ENCODE peak calls at places on chromosome 21, in ten cellular contexts. U is colonic mucosa, O is left ventricle myocardium inferior, C is AG09319, X is fibroblast of lung, T is breast epithelium, R is RWPE2, H is Calu3, W is progenitor cell of endocrine pancreas, G is A549. L is an unnamed sample.
A peak's percentile ranks its signal among the peaks of the same experiment; 100 is the strongest.

GRCh38 chr21:39750670-39751069 is 5.7 kb downstream of the IGSF5 start:
- DNase-seq in U (no peak), O (no peak), C (no peak), X (no peak), T (no peak), R (no peak), H (no peak), W (no peak), G (no peak), L (no peak)

GRCh38 chr21:32921632-32922230 is 104.0 kb upstream of the OLIG2 start:
- DNase-seq in U (peak; percentile 44), O (no peak), C (no peak), X (peak; percentile 6), T (no peak), R (no peak), H (peak; percentile 24), W (no peak), G (no peak), L (peak; percentile 26)

GRCh38 chr21:28588997-28589396 is 403.7 kb downstream of the LTN1 start:
- DNase-seq in U (no peak), O (no peak), C (no peak), X (no peak), T (no peak), R (no peak), H (no peak), W (no peak), G (no peak), L (no peak)

GRCh38 chr21:22311741-22312462 is 1313.7 kb downstream of the NCAM2 start:
- DNase-seq in U (no peak), O (no peak), C (no peak), X (no peak), T (no peak), R (no peak), H (no peak), W (no peak), G (no peak), L (no peak)

GRCh38 chr21:15752763-15753407 is 23.1 kb downstream of the USP25 start:
- DNase-seq in U (no peak), O (no peak), C (no peak), X (no peak), T (no peak), R (no peak), H (no peak), W (no peak), G (no peak), L (no peak)

GRCh38 chr21:34843562-34843961 is 174.8 kb downstream of the CLIC6 start:
- DNase-seq in U (no peak), O (no peak), C (no peak), X (no peak), T (no peak), R (no peak), H (no peak), W (no peak), G (no peak), L (no peak)

GRCh38 chr21:29585462-29585861 is 286.7 kb downstream of the BACH1 start:
- DNase-seq in U (no peak), O (no peak), C (no peak), X (no peak), T (no peak), R (no peak), H (peak; percentile 2), W (no peak), G (no peak), L (no peak)

GRCh38 chr21:17185685-17186084 is 327.2 kb upstream of the CXADR start:
- DNase-seq in U (no peak), O (no peak), C (no peak), X (no peak), T (no peak), R (no peak), H (no peak), W (no peak), G (no peak), L (no peak)

GRCh38 chr21:23308741-23309140 is 2298.5 kb downstream of the MRPL39 start:
- DNase-seq in U (no peak), O (no peak), C (no peak), X (no peak), T (no peak), R (no peak), H (no peak), W (no peak), G (no peak), L (no peak)

GRCh38 chr21:35340273-35340672 is 291.2 kb upstream of the RUNX1 start:
- DNase-seq in U (no peak), O (no peak), C (no peak), X (no peak), T (no peak), R (no peak), H (peak; percentile 16), W (no peak), G (no peak), L (no peak)

GRCh38 chr21:35737899-35738341 is 322.4 kb downstream of the SETD4 start:
- DNase-seq in U (no peak), O (peak; percentile 25), C (peak; percentile 28), X (no peak), T (no peak), R (no peak), H (no peak), W (no peak), G (no peak), L (no peak)

GRCh38 chr21:32994305-32994704 is 31.4 kb upstream of the OLIG2 start:
- DNase-seq in U (no peak), O (no peak), C (peak; percentile 1), X (peak; percentile 39), T (no peak), R (no peak), H (peak; percentile 16), W (no peak), G (no peak), L (no peak)

DNA sequence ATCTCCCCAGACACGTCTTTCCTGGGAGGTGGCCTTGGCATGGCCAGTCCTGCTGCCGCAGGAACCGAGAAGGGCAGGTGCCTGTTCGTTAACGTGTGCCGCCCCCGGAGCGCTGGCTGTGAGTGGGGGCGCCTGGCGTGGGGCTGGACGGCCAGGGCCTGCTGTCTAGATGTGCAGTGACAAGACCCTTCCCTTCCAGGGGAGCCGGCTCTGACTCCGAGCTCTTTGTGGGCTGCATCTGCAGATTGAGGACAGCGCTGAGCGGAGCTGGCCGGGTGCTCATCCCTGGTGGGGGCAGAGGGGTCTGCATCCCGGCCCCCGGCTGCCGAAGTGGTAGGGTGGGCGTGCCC is 13.0 kb downstream of the COL18A1 start:
- DNase-seq in U (no peak), O (peak; percentile 11), C (no peak), X (no peak), T (no peak), R (no peak), H (no peak), W (no peak), G (no peak), L (no peak)
- TF ChIP-seq CTCF in U (no peak), O (no peak), C (no peak), X (no peak), T (no peak), R (no peak), H (no peak), W (no peak), G (no peak), L (no peak)

GRCh38 chr21:44486302-44486701 is 31.0 kb downstream of the LRRC3 start:
- DNase-seq in U (no peak), O (no peak), C (no peak), X (no peak), T (no peak), R (no peak), H (no peak), W (no peak), G (no peak), L (no peak)

GRCh38 chr21:44484498-44485253 is 29.4 kb downstream of the LRRC3 start:
- DNase-seq in U (no peak), O (no peak), C (no peak), X (no peak), T (no peak), R (no peak), H (no peak), W (no peak), G (no peak), L (no peak)

GRCh38 chr21:44485796-44486195 is 30.5 kb downstream of the LRRC3 start:
- DNase-seq in U (no peak), O (no peak), C (no peak), X (no peak), T (no peak), R (no peak), H (no peak), W (no peak), G (no peak), L (no peak)

GRCh38 chr21:44483288-44484237 is 28.3 kb downstream of the LRRC3 start:
- DNase-seq in U (no peak), O (no peak), C (no peak), X (no peak), T (no peak), R (no peak), H (no peak), W (no peak), G (no peak), L (no peak)

GRCh38 chr21:44485254-44485793 is 30.0 kb downstream of the LRRC3 start:
- DNase-seq in U (peak; percentile 33), O (no peak), C (no peak), X (peak; percentile 17), T (no peak), R (no peak), H (no peak), W (no peak), G (peak; percentile 51), L (no peak)
- TF ChIP-seq CTCF in U (no peak), O (peak; percentile 26), C (no peak), X (no peak), T (no peak), R (no peak), H (no peak), W (peak; percentile 49), G (peak; percentile 35), L (no peak)

GRCh38 chr21:26177741-26178452 is 7.3 kb upstream of the APP start:
- DNase-seq in U (no peak), O (no peak), C (no peak), X (no peak), T (no peak), R (no peak), H (no peak), W (no peak), G (no peak), L (no peak)

GRCh38 chr21:26179501-26179900 is 8.9 kb upstream of the APP start:
- DNase-seq in U (no peak), O (no peak), C (no peak), X (no peak), T (no peak), R (no peak), H (no peak), W (no peak), G (no peak), L (no peak)

GRCh38 chr21:26171310-26172100 is 935 bp upstream of the APP start:
- DNase-seq in U (no peak), O (no peak), C (no peak), X (no peak), T (no peak), R (no peak), H (no peak), W (no peak), G (no peak), L (no peak)

GRCh38 chr21:26177187-26177586 is 6.6 kb upstream of the APP start:
- DNase-seq in U (no peak), O (peak; percentile 24), C (no peak), X (no peak), T (peak; percentile 33), R (no peak), H (no peak), W (no peak), G (no peak), L (no peak)
- TF ChIP-seq CTCF in U (no peak), O (no peak), C (no peak), X (no peak), T (no peak), R (no peak), H (no peak), W (no peak), G (no peak), L (no peak)

GRCh38 chr21:42010507-42011493 is 640 bp upstream of the ZBTB21 start:
- DNase-seq in U (peak; percentile 41), O (no peak), C (no peak), X (no peak), T (peak; percentile 17), R (no peak), H (peak; percentile 19), W (peak; percentile 31), G (peak; percentile 7), L (no peak)
- TF ChIP-seq CTCF in U (no peak), O (peak; percentile 44), C (no peak), X (peak; percentile 6), T (no peak), R (peak; percentile 18), H (no peak), W (peak; percentile 19), G (no peak), L (no peak)